ENCODE peak calls at places on chromosome 14, in eight cellular contexts. One of them, this sample, is unnamed.

GRCh38 chr14:76262591-76262990 is 110.9 kb downstream of the GPATCH2L start:
- DNase-seq in NCI-H1105: no peak
- DNase-seq in prostate gland: no peak
- DNase-seq in head of caudate nucleus: no peak
- DNase-seq in stimulated activated CD4-positive, alpha-beta T cell treated with anti-CD3 and anti-CD28 coated beads, Interleukin-4, amount 100 ng/mL, for 4 hours: no peak
- DNase-seq in iPS-NIHi11: no peak
- DNase-seq in activated T-helper 2 cell treated with anti-CD3 and anti-CD28 coated beads, Interferon-gamma antibody, Interleukin-2, Interleukin-4, amounts not matched to agents 10 μg/mL and 5 μg/mL and 100 μg/mL, durations not matched to agents 14 hours and 24 hours and 36 hours: no peak
- DNase-seq in astrocyte of the cerebellum: no peak
- DNase-seq in this sample: no peak

GRCh38 chr14:55399183-55399582 is 12.4 kb downstream of the ATG14 start:
- DNase-seq in stimulated activated CD4-positive, alpha-beta T cell treated with anti-CD3 and anti-CD28 coated beads, Interleukin-4, amount 100 ng/mL, for 4 hours: no peak
- DNase-seq in head of caudate nucleus: no peak
- DNase-seq in NCI-H1105: no peak
- DNase-seq in prostate gland: no peak
- DNase-seq in iPS-NIHi11: no peak
- DNase-seq in astrocyte of the cerebellum: no peak
- DNase-seq in activated T-helper 2 cell treated with anti-CD3 and anti-CD28 coated beads, Interferon-gamma antibody, Interleukin-2, Interleukin-4, amounts not matched to agents 10 μg/mL and 5 μg/mL and 100 μg/mL, durations not matched to agents 14 hours and 24 hours and 36 hours: no peak
- DNase-seq in this sample: no peak

GRCh38 chr14:91349481-91350074 is 68.0 kb downstream of the CCDC88C start:
- DNase-seq in astrocyte of the cerebellum: no peak
- DNase-seq in NCI-H1105: no peak
- DNase-seq in prostate gland: no peak
- DNase-seq in activated T-helper 2 cell treated with anti-CD3 and anti-CD28 coated beads, Interferon-gamma antibody, Interleukin-2, Interleukin-4, amounts not matched to agents 10 μg/mL and 5 μg/mL and 100 μg/mL, durations not matched to agents 14 hours and 24 hours and 36 hours: peak; percentile 52
- DNase-seq in head of caudate nucleus: no peak
- DNase-seq in stimulated activated CD4-positive, alpha-beta T cell treated with anti-CD3 and anti-CD28 coated beads, Interleukin-4, amount 100 ng/mL, for 4 hours: peak; percentile 47
- DNase-seq in iPS-NIHi11: no peak
- DNase-seq in this sample: no peak

GRCh38 chr14:56119221-56119967 is 1.2 kb downstream of the PELI2 start:
- DNase-seq in stimulated activated CD4-positive, alpha-beta T cell treated with anti-CD3 and anti-CD28 coated beads, Interleukin-4, amount 100 ng/mL, for 4 hours: peak; percentile 21
- DNase-seq in activated T-helper 2 cell treated with anti-CD3 and anti-CD28 coated beads, Interferon-gamma antibody, Interleukin-2, Interleukin-4, amounts not matched to agents 10 μg/mL and 5 μg/mL and 100 μg/mL, durations not matched to agents 14 hours and 24 hours and 36 hours: peak; percentile 15
- DNase-seq in head of caudate nucleus: peak; percentile 63
- DNase-seq in iPS-NIHi11: peak; percentile 50
- DNase-seq in NCI-H1105: peak; percentile 30
- DNase-seq in prostate gland: peak; percentile 16
- DNase-seq in astrocyte of the cerebellum: no peak
- DNase-seq in this sample: peak; percentile 38

GRCh38 chr14:103281496-103282231 is 52.4 kb upstream of the EIF5 start:
- DNase-seq in NCI-H1105: no peak
- DNase-seq in head of caudate nucleus: no peak
- DNase-seq in iPS-NIHi11: peak; percentile 71
- DNase-seq in astrocyte of the cerebellum: peak; percentile 5
- DNase-seq in activated T-helper 2 cell treated with anti-CD3 and anti-CD28 coated beads, Interferon-gamma antibody, Interleukin-2, Interleukin-4, amounts not matched to agents 10 μg/mL and 5 μg/mL and 100 μg/mL, durations not matched to agents 14 hours and 24 hours and 36 hours: no peak
- DNase-seq in prostate gland: no peak
- DNase-seq in stimulated activated CD4-positive, alpha-beta T cell treated with anti-CD3 and anti-CD28 coated beads, Interleukin-4, amount 100 ng/mL, for 4 hours: no peak
- DNase-seq in this sample: no peak

GRCh38 chr14:74961238-74961911 is 6.0 kb upstream of the PGF start:
- DNase-seq in astrocyte of the cerebellum: no peak
- DNase-seq in activated T-helper 2 cell treated with anti-CD3 and anti-CD28 coated beads, Interferon-gamma antibody, Interleukin-2, Interleukin-4, amounts not matched to agents 10 μg/mL and 5 μg/mL and 100 μg/mL, durations not matched to agents 14 hours and 24 hours and 36 hours: no peak
- DNase-seq in stimulated activated CD4-positive, alpha-beta T cell treated with anti-CD3 and anti-CD28 coated beads, Interleukin-4, amount 100 ng/mL, for 4 hours: no peak
- DNase-seq in NCI-H1105: no peak
- DNase-seq in iPS-NIHi11: no peak
- DNase-seq in head of caudate nucleus: no peak
- DNase-seq in prostate gland: no peak
- DNase-seq in this sample: no peak

GRCh38 chr14:103623883-103624482 is 5.0 kb upstream of the KLC1 start:
- DNase-seq in iPS-NIHi11: no peak
- DNase-seq in prostate gland: no peak
- DNase-seq in NCI-H1105: no peak
- DNase-seq in head of caudate nucleus: no peak
- DNase-seq in activated T-helper 2 cell treated with anti-CD3 and anti-CD28 coated beads, Interferon-gamma antibody, Interleukin-2, Interleukin-4, amounts not matched to agents 10 μg/mL and 5 μg/mL and 100 μg/mL, durations not matched to agents 14 hours and 24 hours and 36 hours: no peak
- DNase-seq in stimulated activated CD4-positive, alpha-beta T cell treated with anti-CD3 and anti-CD28 coated beads, Interleukin-4, amount 100 ng/mL, for 4 hours: no peak
- DNase-seq in astrocyte of the cerebellum: no peak
- DNase-seq in this sample: no peak

GRCh38 chr14:68591786-68592185 is 201.1 kb downstream of the ZFP36L1 start:
- DNase-seq in prostate gland: no peak
- DNase-seq in head of caudate nucleus: peak; percentile 9
- DNase-seq in activated T-helper 2 cell treated with anti-CD3 and anti-CD28 coated beads, Interferon-gamma antibody, Interleukin-2, Interleukin-4, amounts not matched to agents 10 μg/mL and 5 μg/mL and 100 μg/mL, durations not matched to agents 14 hours and 24 hours and 36 hours: no peak
- DNase-seq in astrocyte of the cerebellum: no peak
- DNase-seq in stimulated activated CD4-positive, alpha-beta T cell treated with anti-CD3 and anti-CD28 coated beads, Interleukin-4, amount 100 ng/mL, for 4 hours: no peak
- DNase-seq in NCI-H1105: no peak
- DNase-seq in iPS-NIHi11: no peak
- DNase-seq in this sample: no peak

GRCh38 chr14:58770501-58770982 is 132.8 kb downstream of the DACT1 start:
- DNase-seq in stimulated activated CD4-positive, alpha-beta T cell treated with anti-CD3 and anti-CD28 coated beads, Interleukin-4, amount 100 ng/mL, for 4 hours: no peak
- DNase-seq in NCI-H1105: no peak
- DNase-seq in prostate gland: no peak
- DNase-seq in activated T-helper 2 cell treated with anti-CD3 and anti-CD28 coated beads, Interferon-gamma antibody, Interleukin-2, Interleukin-4, amounts not matched to agents 10 μg/mL and 5 μg/mL and 100 μg/mL, durations not matched to agents 14 hours and 24 hours and 36 hours: no peak
- DNase-seq in head of caudate nucleus: no peak
- DNase-seq in iPS-NIHi11: no peak
- DNase-seq in astrocyte of the cerebellum: no peak
- DNase-seq in this sample: no peak

GRCh38 chr14:105858676-105859025 is 332.3 kb downstream of the TMEM121 start:
- DNase-seq in astrocyte of the cerebellum: no peak
- DNase-seq in NCI-H1105: no peak
- DNase-seq in stimulated activated CD4-positive, alpha-beta T cell treated with anti-CD3 and anti-CD28 coated beads, Interleukin-4, amount 100 ng/mL, for 4 hours: no peak
- DNase-seq in prostate gland: no peak
- DNase-seq in head of caudate nucleus: no peak
- DNase-seq in iPS-NIHi11: no peak
- DNase-seq in activated T-helper 2 cell treated with anti-CD3 and anti-CD28 coated beads, Interferon-gamma antibody, Interleukin-2, Interleukin-4, amounts not matched to agents 10 μg/mL and 5 μg/mL and 100 μg/mL, durations not matched to agents 14 hours and 24 hours and 36 hours: no peak
- DNase-seq in this sample: no peak

GRCh38 chr14:72559227-72559626 is 334.7 kb downstream of the DPF3 start:
- DNase-seq in head of caudate nucleus: peak; percentile 47
- DNase-seq in iPS-NIHi11: no peak
- DNase-seq in prostate gland: no peak
- DNase-seq in stimulated activated CD4-positive, alpha-beta T cell treated with anti-CD3 and anti-CD28 coated beads, Interleukin-4, amount 100 ng/mL, for 4 hours: no peak
- DNase-seq in astrocyte of the cerebellum: no peak
- DNase-seq in NCI-H1105: no peak
- DNase-seq in activated T-helper 2 cell treated with anti-CD3 and anti-CD28 coated beads, Interferon-gamma antibody, Interleukin-2, Interleukin-4, amounts not matched to agents 10 μg/mL and 5 μg/mL and 100 μg/mL, durations not matched to agents 14 hours and 24 hours and 36 hours: no peak
- DNase-seq in this sample: no peak

GRCh38 chr14:92253381-92253894 is 69.5 kb upstream of the SLC24A4 start:
- DNase-seq in astrocyte of the cerebellum: no peak
- DNase-seq in prostate gland: no peak
- DNase-seq in stimulated activated CD4-positive, alpha-beta T cell treated with anti-CD3 and anti-CD28 coated beads, Interleukin-4, amount 100 ng/mL, for 4 hours: no peak
- DNase-seq in iPS-NIHi11: peak; percentile 73
- DNase-seq in NCI-H1105: no peak
- DNase-seq in activated T-helper 2 cell treated with anti-CD3 and anti-CD28 coated beads, Interferon-gamma antibody, Interleukin-2, Interleukin-4, amounts not matched to agents 10 μg/mL and 5 μg/mL and 100 μg/mL, durations not matched to agents 14 hours and 24 hours and 36 hours: no peak
- DNase-seq in head of caudate nucleus: no peak
- DNase-seq in this sample: no peak

GRCh38 chr14:90439874-90440442 is 43.1 kb downstream of the CALM1 start:
- DNase-seq in stimulated activated CD4-positive, alpha-beta T cell treated with anti-CD3 and anti-CD28 coated beads, Interleukin-4, amount 100 ng/mL, for 4 hours: no peak
- DNase-seq in astrocyte of the cerebellum: no peak
- DNase-seq in NCI-H1105: no peak
- DNase-seq in activated T-helper 2 cell treated with anti-CD3 and anti-CD28 coated beads, Interferon-gamma antibody, Interleukin-2, Interleukin-4, amounts not matched to agents 10 μg/mL and 5 μg/mL and 100 μg/mL, durations not matched to agents 14 hours and 24 hours and 36 hours: no peak
- DNase-seq in iPS-NIHi11: peak; percentile 55
- DNase-seq in head of caudate nucleus: peak; percentile 57
- DNase-seq in prostate gland: no peak
- DNase-seq in this sample: no peak

GRCh38 chr14:54782803-54783659 is 119.6 kb downstream of the GCH1 start:
- DNase-seq in astrocyte of the cerebellum: no peak
- DNase-seq in activated T-helper 2 cell treated with anti-CD3 and anti-CD28 coated beads, Interferon-gamma antibody, Interleukin-2, Interleukin-4, amounts not matched to agents 10 μg/mL and 5 μg/mL and 100 μg/mL, durations not matched to agents 14 hours and 24 hours and 36 hours: no peak
- DNase-seq in head of caudate nucleus: peak; percentile 47
- DNase-seq in NCI-H1105: peak; percentile 11
- DNase-seq in prostate gland: no peak
- DNase-seq in iPS-NIHi11: peak; percentile 47
- DNase-seq in stimulated activated CD4-positive, alpha-beta T cell treated with anti-CD3 and anti-CD28 coated beads, Interleukin-4, amount 100 ng/mL, for 4 hours: no peak
- DNase-seq in this sample: no peak

GRCh38 chr14:68471029-68471963 is 321.6 kb downstream of the ZFP36L1 start:
- DNase-seq in prostate gland: no peak
- DNase-seq in activated T-helper 2 cell treated with anti-CD3 and anti-CD28 coated beads, Interferon-gamma antibody, Interleukin-2, Interleukin-4, amounts not matched to agents 10 μg/mL and 5 μg/mL and 100 μg/mL, durations not matched to agents 14 hours and 24 hours and 36 hours: no peak
- DNase-seq in head of caudate nucleus: no peak
- DNase-seq in astrocyte of the cerebellum: no peak
- DNase-seq in iPS-NIHi11: peak; percentile 73
- DNase-seq in stimulated activated CD4-positive, alpha-beta T cell treated with anti-CD3 and anti-CD28 coated beads, Interleukin-4, amount 100 ng/mL, for 4 hours: no peak
- DNase-seq in NCI-H1105: no peak
- DNase-seq in this sample: no peak

GRCh38 chr14:49598182-49598478 is 610 bp upstream of the LRR1 start:
- DNase-seq in astrocyte of the cerebellum: no peak
- DNase-seq in head of caudate nucleus: no peak
- DNase-seq in iPS-NIHi11: peak; percentile 31
- DNase-seq in stimulated activated CD4-positive, alpha-beta T cell treated with anti-CD3 and anti-CD28 coated beads, Interleukin-4, amount 100 ng/mL, for 4 hours: no peak
- DNase-seq in NCI-H1105: no peak
- DNase-seq in prostate gland: peak; percentile 23
- DNase-seq in activated T-helper 2 cell treated with anti-CD3 and anti-CD28 coated beads, Interferon-gamma antibody, Interleukin-2, Interleukin-4, amounts not matched to agents 10 μg/mL and 5 μg/mL and 100 μg/mL, durations not matched to agents 14 hours and 24 hours and 36 hours: no peak
- DNase-seq in this sample: no peak